ENCODE peak calls at places on chromosomes 2 and 18, in seven cellular contexts. P is cardiac muscle cell, Q is HFF-Myc, W is endothelial cell, O is heart left ventricle, E is lung, T is AG09309. C is an unnamed sample.

GRCh38 chr2:204109681-204110080 is 173.1 kb downstream of the ICOS start:
- DNase-seq in Q (no peak), O (no peak), T (no peak), W (no peak), E (no peak), P (no peak), C (no peak)

GRCh38 chr2:39304200-39304599 is 60.4 kb upstream of the CDKL4 start:
- DNase-seq in Q (no peak), P (peak; percentile 33), E (no peak), W (no peak), T (peak; percentile 18), O (no peak), C (no peak)

GRCh38 chr2:172248381-172249173 is 145.9 kb upstream of the DLX2 start:
- DNase-seq in Q (no peak), O (no peak), E (no peak), T (no peak), P (no peak), W (no peak), C (no peak)

GRCh38 chr2:218229239-218229638 is 12.2 kb downstream of the ARPC2 start:
- DNase-seq in E (no peak), P (peak; percentile 90), Q (peak; percentile 65), O (no peak), W (no peak), T (peak; percentile 61), C (peak; percentile 38)

GRCh38 chr18:12035481-12035880 is 54.2 kb downstream of the IMPA2 start:
- DNase-seq in E (no peak), O (no peak), P (no peak), W (no peak), T (no peak), Q (no peak), C (no peak)

GRCh38 chr2:2452961-2453360 is 121.9 kb upstream of the MYT1L start:
- DNase-seq in E (no peak), T (no peak), W (no peak), O (no peak), Q (no peak), P (no peak), C (no peak)

GRCh38 chr2:158998486-158999248 is 30.2 kb downstream of the TANC1 start:
- DNase-seq in W (no peak), O (no peak), P (peak; percentile 66), T (no peak), Q (no peak), E (no peak), C (no peak)

GRCh38 chr2:111119004-111119846 is 1.5 kb upstream of the BCL2L11 start:
- DNase-seq in T (no peak), P (no peak), O (peak; percentile 11), Q (no peak), E (no peak), W (peak; percentile 33), C (no peak)

GRCh38 chr2:147482590-147483292 is 362.1 kb upstream of the ACVR2A start:
- DNase-seq in O (no peak), E (no peak), T (no peak), W (no peak), Q (no peak), P (no peak), C (no peak)

GRCh38 chr2:158391876-158392275 is 64.7 kb downstream of the CCDC148 start:
- DNase-seq in W (no peak), T (no peak), E (no peak), O (no peak), P (no peak), Q (no peak), C (peak; percentile 6)

GRCh38 chr2:17935242-17935885 is 56.9 kb downstream of the KCNS3 start:
- DNase-seq in P (no peak), Q (no peak), O (no peak), E (no peak), W (peak; percentile 7), T (no peak), C (no peak)

GRCh38 chr2:207296265-207296948 is 130.7 kb upstream of the KLF7 start:
- DNase-seq in T (no peak), O (peak; percentile 14), Q (no peak), E (no peak), W (no peak), P (no peak), C (no peak)

GRCh38 chr2:159904565-159905281 is 106.7 kb upstream of the CD302 start:
- DNase-seq in O (peak; percentile 22), P (peak; percentile 47), T (no peak), W (peak; percentile 56), E (peak; percentile 81), Q (no peak), C (peak; percentile 92)

GRCh38 chr2:3042601-3043585 is 334.7 kb downstream of the EIPR1 start:
- DNase-seq in W (no peak), P (no peak), T (no peak), Q (no peak), E (no peak), O (no peak), C (no peak)

GRCh38 chr2:122414911-122415310 is 659.5 kb downstream of the TSN start:
- DNase-seq in T (no peak), O (no peak), Q (no peak), E (no peak), W (no peak), P (no peak), C (peak; percentile 5)

GRCh38 chr18:35130236-35130635 is 89.0 kb downstream of the MAPRE2 start:
- DNase-seq in T (no peak), E (no peak), O (no peak), Q (no peak), P (no peak), W (no peak), C (no peak)

GRCh38 chr18:75216212-75216925 is 5.8 kb downstream of the TSHZ1 start:
- DNase-seq in E (no peak), Q (no peak), O (no peak), T (no peak), P (no peak), W (no peak), C (no peak)

GRCh38 chr2:215280326-215280725 is 31.5 kb upstream of the ATIC start:
- DNase-seq in P (peak; percentile 29), E (no peak), Q (no peak), O (no peak), W (no peak), T (no peak), C (no peak)

GRCh38 chr18:74902170-74902465 is 304.4 kb downstream of the ZNF407 start:
- DNase-seq in Q (no peak), O (no peak), P (no peak), T (no peak), E (no peak), W (no peak), C (no peak)

GRCh38 chr2:65762068-65762467 is 329.7 kb upstream of the SPRED2 start:
- DNase-seq in O (no peak), T (no peak), E (no peak), Q (no peak), W (no peak), P (no peak), C (no peak)

GRCh38 chr2:2571301-2572198 is 240.5 kb upstream of the MYT1L start:
- DNase-seq in P (no peak), T (no peak), W (no peak), E (no peak), Q (no peak), O (no peak), C (no peak)

GRCh38 chr2:1645761-1646476 is 98.4 kb downstream of the PXDN start:
- DNase-seq in O (no peak), Q (no peak), W (no peak), T (no peak), P (no peak), E (no peak), C (no peak)

GRCh38 chr2:51218057-51218456 is 186.1 kb upstream of the NRXN1 start:
- DNase-seq in T (no peak), O (no peak), E (no peak), Q (no peak), W (no peak), P (no peak), C (no peak)

GRCh38 chr2:51219468-51219867 is 187.5 kb upstream of the NRXN1 start:
- DNase-seq in O (no peak), P (peak; percentile 71), Q (no peak), T (no peak), W (no peak), E (no peak), C (no peak)

GRCh38 chr2:51222106-51222505 is 190.2 kb upstream of the NRXN1 start:
- DNase-seq in W (no peak), O (no peak), P (peak; percentile 25), Q (no peak), E (no peak), T (no peak), C (no peak)

GRCh38 chr2:51220606-51221005 is 188.7 kb upstream of the NRXN1 start:
- DNase-seq in Q (no peak), T (no peak), E (no peak), P (peak; percentile 12), W (no peak), O (no peak), C (no peak)

GRCh38 chr2:51220080-51220479 is 188.1 kb upstream of the NRXN1 start:
- DNase-seq in E (no peak), O (no peak), W (no peak), T (no peak), Q (no peak), P (no peak), C (no peak)
- TF ChIP-seq CTCF in E (no peak), O (no peak), W (no peak), T (no peak), Q (no peak), P (no peak), C (no peak)

DNA sequence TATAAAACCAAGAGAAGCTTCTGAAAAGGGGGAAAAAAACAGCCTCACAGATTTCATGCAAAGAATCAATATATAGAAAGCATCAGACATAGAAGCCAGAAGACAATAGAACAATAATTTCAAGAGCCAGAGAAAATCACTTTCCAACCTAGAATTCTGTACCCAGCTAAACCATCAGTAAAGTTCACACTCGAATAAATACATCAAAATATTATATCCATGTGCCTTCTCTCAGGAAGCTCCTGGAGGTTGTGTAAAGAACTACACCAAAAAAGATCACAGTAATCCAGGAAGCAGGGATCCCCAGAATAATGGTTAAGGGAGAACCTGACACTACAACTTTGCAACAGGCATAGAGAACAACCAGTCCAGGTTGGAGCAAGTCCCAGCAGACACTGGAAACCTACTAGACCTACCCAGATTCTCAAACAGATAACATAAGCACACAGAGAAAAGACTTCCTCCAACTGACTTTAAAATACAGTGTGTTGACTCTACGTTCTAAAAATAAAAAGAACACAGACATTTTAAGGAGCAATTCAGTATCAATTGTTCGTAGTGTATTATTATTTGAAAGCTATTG is 401.9 kb upstream of the HS6ST1 start:
- DNase-seq in Q (no peak), O (no peak), W (no peak), T (no peak), E (no peak), P (no peak), C (no peak)
- TF ChIP-seq CTCF in Q (peak; percentile 4), O (no peak), W (peak; percentile 32), T (peak; percentile 12), E (no peak), P (peak; percentile 21), C (no peak)

GRCh38 chr2:15299904-15300528 is 261.1 kb downstream of the NBAS start:
- DNase-seq in P (no peak), T (no peak), E (no peak), Q (no peak), O (no peak), W (no peak), C (no peak)
- TF ChIP-seq CTCF in P (no peak), T (no peak), E (no peak), Q (no peak), O (no peak), W (no peak), C (no peak)

DNA sequence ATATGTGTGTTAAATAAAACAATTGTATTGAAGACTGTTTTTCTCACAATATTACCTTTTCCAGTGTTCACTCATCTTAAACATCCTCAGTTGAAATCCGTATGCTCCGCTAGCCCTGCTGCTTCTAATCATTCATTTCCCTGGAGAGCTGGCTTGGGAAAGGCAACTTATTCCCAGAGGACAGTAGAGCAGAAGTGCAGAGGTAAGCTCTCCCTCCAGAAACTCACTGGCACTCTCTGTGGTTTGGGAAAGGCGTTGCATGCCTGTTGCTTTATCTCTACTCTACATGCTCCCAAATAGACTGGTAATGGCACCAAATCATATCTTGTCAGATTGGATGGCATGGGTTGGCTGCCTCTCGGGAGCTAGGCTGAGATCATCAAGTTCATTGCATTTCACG is 117.1 kb upstream of the BOD1L2 start:
- DNase-seq in Q (no peak), T (no peak), P (peak; percentile 3), W (no peak), O (no peak), E (no peak), C (peak; percentile 8)
- TF ChIP-seq CTCF in Q (peak; percentile 11), T (peak; percentile 9), P (no peak), W (peak; percentile 11), O (no peak), E (no peak), C (no peak)

C was measured in Calu3.